ENCODE peak calls at places on chromosomes 5 and 9, in six cellular contexts. One of them, this sample, is unnamed.
A peak's percentile ranks its signal among the peaks of the same experiment; 100 is the strongest.

GRCh38 chr5:144187699-144188294 is 17.1 kb downstream of the KCTD16 start:
- DNase-seq in KBM-7: peak; percentile 53
- DNase-seq in left colon: peak; percentile 49
- DNase-seq in renal cortical epithelial cell: peak; percentile 89
- DNase-seq in IMR-90: peak; percentile 99
- DNase-seq in stimulated activated CD4-positive, alpha-beta T cell treated with anti-CD3 and anti-CD28 coated beads, Interleukin-1b, Interleukin-23, amount 100 ng/mL, for 48 hours: peak; percentile 71
- DNase-seq in this sample: peak; percentile 63

GRCh38 chr5:141821430-141821925 is 56.7 kb downstream of the PCDH1 start:
- DNase-seq in IMR-90: peak; percentile 94
- DNase-seq in stimulated activated CD4-positive, alpha-beta T cell treated with anti-CD3 and anti-CD28 coated beads, Interleukin-1b, Interleukin-23, amount 100 ng/mL, for 48 hours: no peak
- DNase-seq in left colon: no peak
- DNase-seq in renal cortical epithelial cell: peak; percentile 81
- DNase-seq in KBM-7: no peak
- DNase-seq in this sample: peak; percentile 80

GRCh38 chr5:107169871-107170270 is 500.9 kb downstream of the EFNA5 start:
- DNase-seq in KBM-7: no peak
- DNase-seq in IMR-90: no peak
- DNase-seq in stimulated activated CD4-positive, alpha-beta T cell treated with anti-CD3 and anti-CD28 coated beads, Interleukin-1b, Interleukin-23, amount 100 ng/mL, for 48 hours: no peak
- DNase-seq in renal cortical epithelial cell: no peak
- DNase-seq in left colon: no peak
- DNase-seq in this sample: no peak

GRCh38 chr5:146860213-146860891 is 18.2 kb downstream of the PPP2R2B start:
- DNase-seq in KBM-7: no peak
- DNase-seq in renal cortical epithelial cell: peak; percentile 92
- DNase-seq in left colon: no peak
- DNase-seq in stimulated activated CD4-positive, alpha-beta T cell treated with anti-CD3 and anti-CD28 coated beads, Interleukin-1b, Interleukin-23, amount 100 ng/mL, for 48 hours: no peak
- DNase-seq in IMR-90: no peak
- DNase-seq in this sample: peak; percentile 66

GRCh38 chr9:88106492-88106891 is 31.8 kb downstream of the SPATA31C2 start:
- DNase-seq in IMR-90: peak; percentile 36
- DNase-seq in KBM-7: peak; percentile 44
- DNase-seq in left colon: peak; percentile 39
- DNase-seq in renal cortical epithelial cell: peak; percentile 57
- DNase-seq in stimulated activated CD4-positive, alpha-beta T cell treated with anti-CD3 and anti-CD28 coated beads, Interleukin-1b, Interleukin-23, amount 100 ng/mL, for 48 hours: peak; percentile 9
- DNase-seq in this sample: peak; percentile 34

GRCh38 chr5:168334161-168335094 is 43.0 kb downstream of the WWC1 start:
- DNase-seq in IMR-90: peak; percentile 89
- DNase-seq in renal cortical epithelial cell: peak; percentile 96
- DNase-seq in KBM-7: no peak
- DNase-seq in left colon: no peak
- DNase-seq in stimulated activated CD4-positive, alpha-beta T cell treated with anti-CD3 and anti-CD28 coated beads, Interleukin-1b, Interleukin-23, amount 100 ng/mL, for 48 hours: no peak
- DNase-seq in this sample: peak; percentile 96

GRCh38 chr5:102670224-102670836 is 84.8 kb upstream of the PAM start:
- DNase-seq in left colon: no peak
- DNase-seq in renal cortical epithelial cell: peak; percentile 18
- DNase-seq in IMR-90: no peak
- DNase-seq in stimulated activated CD4-positive, alpha-beta T cell treated with anti-CD3 and anti-CD28 coated beads, Interleukin-1b, Interleukin-23, amount 100 ng/mL, for 48 hours: no peak
- DNase-seq in KBM-7: peak; percentile 47
- DNase-seq in this sample: peak; percentile 14

GRCh38 chr5:109852371-109853160 is 162.8 kb downstream of the MAN2A1 start:
- DNase-seq in left colon: no peak
- DNase-seq in IMR-90: peak; percentile 25
- DNase-seq in renal cortical epithelial cell: peak; percentile 63
- DNase-seq in stimulated activated CD4-positive, alpha-beta T cell treated with anti-CD3 and anti-CD28 coated beads, Interleukin-1b, Interleukin-23, amount 100 ng/mL, for 48 hours: no peak
- DNase-seq in KBM-7: no peak
- DNase-seq in this sample: no peak

GRCh38 chr5:1497795-1498622 is 25.8 kb downstream of the LPCAT1 start:
- DNase-seq in stimulated activated CD4-positive, alpha-beta T cell treated with anti-CD3 and anti-CD28 coated beads, Interleukin-1b, Interleukin-23, amount 100 ng/mL, for 48 hours: no peak
- DNase-seq in IMR-90: no peak
- DNase-seq in renal cortical epithelial cell: no peak
- DNase-seq in left colon: no peak
- DNase-seq in KBM-7: no peak
- DNase-seq in this sample: no peak

This sample was measured in PC-9.